ENCODE peak calls at places on chromosomes 3 and 15, in four cellular contexts. One of them, this sample, is unnamed.

GRCh38 chr3:129046037-129046731 is 14.4 kb upstream of the GP9 start:
- DNase-seq in mesothelial cell of epicardium: no peak
- DNase-seq in stimulated activated CD4-positive, alpha-beta T cell treated with anti-CD3 and anti-CD28 coated beads, Interleukin-1b, Interleukin-23, amount 100 ng/mL, for 48 hours: no peak
- DNase-seq in NCI-H1105: no peak
- DNase-seq in this sample: no peak

GRCh38 chr15:100863406-100864198 is 16.0 kb upstream of the ALDH1A3 start:
- DNase-seq in mesothelial cell of epicardium: no peak
- DNase-seq in stimulated activated CD4-positive, alpha-beta T cell treated with anti-CD3 and anti-CD28 coated beads, Interleukin-1b, Interleukin-23, amount 100 ng/mL, for 48 hours: no peak
- DNase-seq in NCI-H1105: no peak
- DNase-seq in this sample: no peak

GRCh38 chr3:184231671-184232070 is 2.3 kb downstream of the VWA5B2 start:
- DNase-seq in mesothelial cell of epicardium: no peak
- DNase-seq in stimulated activated CD4-positive, alpha-beta T cell treated with anti-CD3 and anti-CD28 coated beads, Interleukin-1b, Interleukin-23, amount 100 ng/mL, for 48 hours: no peak
- DNase-seq in NCI-H1105: no peak
- DNase-seq in this sample: no peak

GRCh38 chr15:78914027-78914764 is 30.6 kb downstream of the CTSH start:
- DNase-seq in mesothelial cell of epicardium: no peak
- DNase-seq in stimulated activated CD4-positive, alpha-beta T cell treated with anti-CD3 and anti-CD28 coated beads, Interleukin-1b, Interleukin-23, amount 100 ng/mL, for 48 hours: no peak
- DNase-seq in NCI-H1105: no peak
- DNase-seq in this sample: no peak

GRCh38 chr15:20376872-20377271 is 164.7 kb downstream of the GOLGA6L6 start:
- DNase-seq in mesothelial cell of epicardium: no peak
- DNase-seq in stimulated activated CD4-positive, alpha-beta T cell treated with anti-CD3 and anti-CD28 coated beads, Interleukin-1b, Interleukin-23, amount 100 ng/mL, for 48 hours: no peak
- DNase-seq in NCI-H1105: no peak
- DNase-seq in this sample: no peak

GRCh38 chr3:146948161-146948560 is 343.0 kb upstream of the PLSCR5 start:
- DNase-seq in mesothelial cell of epicardium: no peak
- DNase-seq in stimulated activated CD4-positive, alpha-beta T cell treated with anti-CD3 and anti-CD28 coated beads, Interleukin-1b, Interleukin-23, amount 100 ng/mL, for 48 hours: no peak
- DNase-seq in NCI-H1105: no peak
- DNase-seq in this sample: no peak

GRCh38 chr3:184298759-184299487 is at the start of gene PSMD2:
- DNase-seq in mesothelial cell of epicardium: peak; percentile 97
- DNase-seq in stimulated activated CD4-positive, alpha-beta T cell treated with anti-CD3 and anti-CD28 coated beads, Interleukin-1b, Interleukin-23, amount 100 ng/mL, for 48 hours: peak; percentile 98
- DNase-seq in NCI-H1105: peak; percentile 100
- DNase-seq in this sample: peak; percentile 100

GRCh38 chr15:44676676-44677075 is 13.2 kb upstream of the SPG11 start:
- DNase-seq in mesothelial cell of epicardium: no peak
- DNase-seq in stimulated activated CD4-positive, alpha-beta T cell treated with anti-CD3 and anti-CD28 coated beads, Interleukin-1b, Interleukin-23, amount 100 ng/mL, for 48 hours: peak; percentile 57
- DNase-seq in NCI-H1105: no peak
- DNase-seq in this sample: no peak

GRCh38 chr15:67746450-67746849 is 78.9 kb upstream of the SKOR1 start:
- DNase-seq in mesothelial cell of epicardium: no peak
- DNase-seq in stimulated activated CD4-positive, alpha-beta T cell treated with anti-CD3 and anti-CD28 coated beads, Interleukin-1b, Interleukin-23, amount 100 ng/mL, for 48 hours: peak; percentile 10
- DNase-seq in NCI-H1105: no peak
- DNase-seq in this sample: no peak

GRCh38 chr3:66098436-66098835 is 59.7 kb upstream of the MAGI1 start:
- DNase-seq in mesothelial cell of epicardium: no peak
- DNase-seq in stimulated activated CD4-positive, alpha-beta T cell treated with anti-CD3 and anti-CD28 coated beads, Interleukin-1b, Interleukin-23, amount 100 ng/mL, for 48 hours: no peak
- DNase-seq in NCI-H1105: no peak
- DNase-seq in this sample: no peak

GRCh38 chr3:16140116-16140893 is 34.2 kb upstream of the GALNT15 start:
- DNase-seq in mesothelial cell of epicardium: no peak
- DNase-seq in stimulated activated CD4-positive, alpha-beta T cell treated with anti-CD3 and anti-CD28 coated beads, Interleukin-1b, Interleukin-23, amount 100 ng/mL, for 48 hours: no peak
- DNase-seq in NCI-H1105: no peak
- DNase-seq in this sample: no peak

GRCh38 chr3:51715231-51716058 is 8.6 kb downstream of the GRM2 start:
- DNase-seq in mesothelial cell of epicardium: no peak
- DNase-seq in stimulated activated CD4-positive, alpha-beta T cell treated with anti-CD3 and anti-CD28 coated beads, Interleukin-1b, Interleukin-23, amount 100 ng/mL, for 48 hours: no peak
- DNase-seq in NCI-H1105: no peak
- DNase-seq in this sample: no peak

GRCh38 chr3:180250172-180250571 is 213.4 kb upstream of the PEX5L start:
- DNase-seq in mesothelial cell of epicardium: no peak
- DNase-seq in stimulated activated CD4-positive, alpha-beta T cell treated with anti-CD3 and anti-CD28 coated beads, Interleukin-1b, Interleukin-23, amount 100 ng/mL, for 48 hours: no peak
- DNase-seq in NCI-H1105: no peak
- DNase-seq in this sample: peak; percentile 39

GRCh38 chr3:111047053-111047452 is 24.6 kb upstream of the NECTIN3 start:
- DNase-seq in mesothelial cell of epicardium: no peak
- DNase-seq in stimulated activated CD4-positive, alpha-beta T cell treated with anti-CD3 and anti-CD28 coated beads, Interleukin-1b, Interleukin-23, amount 100 ng/mL, for 48 hours: no peak
- DNase-seq in NCI-H1105: no peak
- DNase-seq in this sample: no peak

GRCh38 chr3:170978335-170978745 is 48.2 kb downstream of the SLC2A2 start:
- DNase-seq in mesothelial cell of epicardium: no peak
- DNase-seq in stimulated activated CD4-positive, alpha-beta T cell treated with anti-CD3 and anti-CD28 coated beads, Interleukin-1b, Interleukin-23, amount 100 ng/mL, for 48 hours: no peak
- DNase-seq in NCI-H1105: no peak
- DNase-seq in this sample: no peak

GRCh38 chr3:94440767-94441493 is 378.1 kb downstream of the NSUN3 start:
- DNase-seq in mesothelial cell of epicardium: no peak
- DNase-seq in stimulated activated CD4-positive, alpha-beta T cell treated with anti-CD3 and anti-CD28 coated beads, Interleukin-1b, Interleukin-23, amount 100 ng/mL, for 48 hours: no peak
- DNase-seq in NCI-H1105: no peak
- DNase-seq in this sample: no peak

GRCh38 chr15:40793216-40793989 is 13.5 kb upstream of the ZFYVE19 start:
- DNase-seq in mesothelial cell of epicardium: no peak
- DNase-seq in stimulated activated CD4-positive, alpha-beta T cell treated with anti-CD3 and anti-CD28 coated beads, Interleukin-1b, Interleukin-23, amount 100 ng/mL, for 48 hours: peak; percentile 63
- DNase-seq in NCI-H1105: no peak
- DNase-seq in this sample: peak; percentile 18

GRCh38 chr3:29156071-29156715 is 124.7 kb upstream of the RBMS3 start:
- DNase-seq in mesothelial cell of epicardium: no peak
- DNase-seq in stimulated activated CD4-positive, alpha-beta T cell treated with anti-CD3 and anti-CD28 coated beads, Interleukin-1b, Interleukin-23, amount 100 ng/mL, for 48 hours: no peak
- DNase-seq in NCI-H1105: peak; percentile 67
- DNase-seq in this sample: no peak